ENCODE peak calls at places on chromosomes 12 and 14, in four cellular contexts. P is smooth muscle cell of the brain vasculature; H is CD4-positive, alpha-beta T cell; G is mesothelial cell of epicardium. S is an unnamed sample.

GRCh38 chr12:127083028-127083949 is 1183.7 kb upstream of the TMEM132C start:
- DNase-seq in H (no peak), P (peak), G (no peak), S (no peak)

GRCh38 chr14:92473261-92473946 is 40.2 kb upstream of the RIN3 start:
- DNase-seq in H (no peak), P (no peak), G (no peak), S (no peak)

GRCh38 chr14:60722163-60722835 is 1.9 kb downstream of the SIX4 start:
- DNase-seq in H (no peak), P (no peak), G (peak), S (no peak)

GRCh38 chr14:102373110-102373509 is 10.4 kb downstream of the TECPR2 start:
- DNase-seq in P (no peak), H (no peak), G (no peak), S (no peak)

GRCh38 chr14:87000071-87000470 is 992.9 kb downstream of the GALC start:
- DNase-seq in H (no peak), P (no peak), G (no peak), S (no peak)

GRCh38 chr12:118607831-118608230 is 231.5 kb downstream of the SUDS3 start:
- DNase-seq in G (no peak), P (no peak), H (no peak), S (no peak)

GRCh38 chr12:2166696-2167095 is 113.9 kb downstream of the CACNA1C start:
- DNase-seq in P (no peak), G (no peak), H (no peak), S (no peak)

GRCh38 chr14:51566831-51567582 is 84.7 kb upstream of the FRMD6 start:
- DNase-seq in H (no peak), G (no peak), P (no peak), S (no peak)

GRCh38 chr12:38155526-38156496 is 160.8 kb upstream of the ALG10B start:
- DNase-seq in H (no peak), P (no peak), G (no peak), S (no peak)

GRCh38 chr14:24299255-24300191 is at the start of the genes DHRS1 and NOP9:
- DNase-seq in H (peak), P (peak), G (peak), S (peak)

GRCh38 chr12:49389092-49389703 is 21.9 kb downstream of the SPATS2 start:
- DNase-seq in H (peak), P (no peak), G (no peak), S (peak)

GRCh38 chr14:104968153-104968527 is 10.0 kb downstream of the AHNAK2 start:
- DNase-seq in H (no peak), P (no peak), G (no peak), S (no peak)

GRCh38 chr12:11622774-11623375 is 26.6 kb upstream of the ETV6 start:
- DNase-seq in H (no peak), G (no peak), P (no peak), S (no peak)

GRCh38 chr12:62113366-62114011 is 146.7 kb upstream of the USP15 start:
- DNase-seq in G (no peak), P (no peak), H (no peak), S (no peak)

GRCh38 chr14:74572829-74573360 is 39.1 kb downstream of the LTBP2 start:
- DNase-seq in P (no peak), H (no peak), G (no peak), S (no peak)

GRCh38 chr14:56273949-56274348 is 155.7 kb downstream of the PELI2 start:
- DNase-seq in G (no peak), H (no peak), P (no peak), S (no peak)

GRCh38 chr14:73634333-73634833 is 10.4 kb upstream of the DNAL1 start:
- DNase-seq in G (peak), P (no peak), H (no peak), S (no peak)

GRCh38 chr12:49777341-49777740 is 36.0 kb downstream of the TMBIM6 start:
- DNase-seq in G (no peak), P (no peak), H (no peak), S (no peak)

GRCh38 chr14:22837059-22837749 is 819 bp downstream of the MMP14 start:
- DNase-seq in P (no peak), G (no peak), H (no peak), S (no peak)

GRCh38 chr12:111937429-111937828 is 75.5 kb downstream of the TMEM116 start:
- DNase-seq in G (no peak), H (no peak), P (no peak), S (no peak)

GRCh38 chr12:77102691-77103090 is 37.3 kb upstream of the E2F7 start:
- DNase-seq in P (no peak), G (no peak), H (no peak), S (no peak)

GRCh38 chr12:21001778-21002177 is 129.2 kb upstream of the SLCO1B1 start:
- DNase-seq in G (no peak), P (no peak), H (no peak), S (no peak)

GRCh38 chr12:6273209-6273928 is 37.1 kb upstream of the PLEKHG6 start:
- DNase-seq in G (no peak), P (no peak), H (no peak), S (no peak)

GRCh38 chr14:72839753-72840390 is 54.0 kb downstream of the DPF3 start:
- DNase-seq in H (no peak), P (no peak), G (no peak), S (no peak)

GRCh38 chr14:89507521-89507920 is 90.5 kb upstream of the FOXN3 start:
- DNase-seq in G (no peak), H (no peak), P (no peak), S (peak)

GRCh38 chr14:65453807-65454480 is 41.4 kb downstream of the FUT8 start:
- DNase-seq in H (no peak), P (no peak), G (no peak), S (no peak)

GRCh38 chr14:76348898-76349297 is 27.0 kb upstream of the ESRRB start:
- DNase-seq in P (peak), G (no peak), H (no peak), S (no peak)

GRCh38 chr12:128613821-128614220 is 209.9 kb downstream of the SLC15A4 start:
- DNase-seq in H (no peak), P (no peak), G (no peak), S (no peak)

GRCh38 chr12:122452701-122453285 is 30.3 kb upstream of the CLIP1 start:
- DNase-seq in P (no peak), H (no peak), G (no peak), S (no peak)

GRCh38 chr12:46839964-46840363 is 14.2 kb upstream of the SLC38A4 start:
- DNase-seq in G (no peak), P (no peak), H (no peak), S (no peak)

GRCh38 chr12:401235-402126 is at the start of gene CCDC77:
- DNase-seq in H (peak), P (peak), G (peak), S (peak)

GRCh38 chr12:56839489-56840442 is 76.6 kb downstream of the HSD17B6 start:
- DNase-seq in H (no peak), P (no peak), G (no peak), S (peak)

GRCh38 chr14:64035143-64035542 is 182.3 kb downstream of the SYNE2 start:
- DNase-seq in P (no peak), H (no peak), G (no peak), S (no peak)

GRCh38 chr12:56321027-56321426 is 5.2 kb upstream of the CNPY2 start:
- DNase-seq in H (no peak), P (no peak), G (no peak), S (no peak)

GRCh38 chr12:83432176-83432719 is 745.5 kb downstream of the TMTC2 start:
- DNase-seq in H (no peak), G (no peak), P (no peak), S (no peak)

GRCh38 chr14:65054471-65055085 is 47.7 kb downstream of the MAX start:
- DNase-seq in P (no peak), G (no peak), H (no peak), S (no peak)

GRCh38 chr14:36605506-36605857 is 23.1 kb upstream of the NKX2-8 start:
- DNase-seq in G (no peak), P (no peak), H (no peak), S (no peak)

S was measured in T-helper 1 cell.